ENCODE peak calls at places on chromosome 10, in eight cellular contexts. J is AG09309; K is AG10803; R is right lobe of liver; S is pons; E is stimulated activated CD8-positive, alpha-beta memory T cell treated with anti-CD3 and anti-CD28 coated beads, Interleukin-15, amount 100 ng/mL, for 1 hour; B is ELR; A is brain microvascular endothelial cell. D is an unnamed sample.

GRCh38 chr10:120514035-120514620 is 57.1 kb downstream of the PLPP4 start:
- DNase-seq in J (no peak), K (peak), R (no peak), S (no peak), E (no peak), B (peak), A (peak), D (no peak)

GRCh38 chr10:61836888-61837747 is 64.4 kb upstream of the ARID5B start:
- DNase-seq in J (no peak), K (peak), R (no peak), S (no peak), E (no peak), B (peak), A (no peak), D (peak)

GRCh38 chr10:74542077-74542476 is 284.3 kb upstream of the KAT6B start:
- DNase-seq in J (peak), K (peak), R (no peak), S (no peak), E (no peak), B (peak), A (peak), D (peak)

GRCh38 chr10:86872757-86873156 is 84.7 kb downstream of the MMRN2 start:
- DNase-seq in J (no peak), K (no peak), R (no peak), S (peak), E (no peak), B (peak), A (peak), D (no peak)

GRCh38 chr10:62037166-62037831 is 135.8 kb downstream of the ARID5B start:
- DNase-seq in J (no peak), K (peak), R (no peak), S (no peak), E (no peak), B (peak), A (peak), D (no peak)

GRCh38 chr10:76149602-76150138 is 718.2 kb downstream of the LRMDA start:
- DNase-seq in J (no peak), K (no peak), R (no peak), S (no peak), E (no peak), B (no peak), A (no peak), D (no peak)

GRCh38 chr10:27525819-27526218 is 21.7 kb downstream of the RAB18 start:
- DNase-seq in J (peak), K (peak), R (no peak), S (no peak), E (no peak), B (no peak), A (no peak), D (no peak)

GRCh38 chr10:104925232-104925851 is 284.3 kb downstream of the SORCS3 start:
- DNase-seq in J (no peak), K (peak), R (no peak), S (peak), E (no peak), B (peak), A (no peak), D (no peak)

GRCh38 chr10:59337254-59337653 is 25.1 kb downstream of the FAM13C start:
- DNase-seq in J (peak), K (peak), R (peak), S (peak), E (no peak), B (no peak), A (peak), D (peak)

GRCh38 chr10:16828114-16828568 is 10.9 kb upstream of the RSU1 start:
- DNase-seq in J (peak), K (peak), R (peak), S (peak), E (peak), B (peak), A (peak), D (peak)

GRCh38 chr10:101967119-101967518 is 88.9 kb downstream of the ARMH3 start:
- DNase-seq in J (no peak), K (no peak), R (no peak), S (no peak), E (no peak), B (no peak), A (no peak), D (no peak)

GRCh38 chr10:69472142-69472541 is 20.9 kb downstream of the TSPAN15 start:
- DNase-seq in J (no peak), K (no peak), R (no peak), S (no peak), E (no peak), B (no peak), A (no peak), D (no peak)

GRCh38 chr10:122561212-122561611 is 658 bp downstream of the DMBT1 start:
- DNase-seq in J (no peak), K (no peak), R (no peak), S (no peak), E (no peak), B (peak), A (no peak), D (no peak)

GRCh38 chr10:5188358-5188757 is 3.4 kb upstream of the AKR1C8 start:
- DNase-seq in J (no peak), K (no peak), R (peak), S (no peak), E (no peak), B (no peak), A (no peak), D (no peak)

GRCh38 chr10:30433779-30434272 is at the start of gene MAP3K8:
- DNase-seq in J (no peak), K (peak), R (peak), S (peak), E (peak), B (peak), A (peak), D (no peak)

GRCh38 chr10:126459032-126459831 is 71.0 kb upstream of the ADAM12 start:
- DNase-seq in J (peak), K (peak), R (no peak), S (no peak), E (no peak), B (peak), A (peak), D (no peak)

GRCh38 chr10:74071151-74071550 is 73.2 kb downstream of the VCL start:
- DNase-seq in J (peak), K (peak), R (no peak), S (no peak), E (no peak), B (peak), A (peak), D (peak)

GRCh38 chr10:33381897-33382578 is 47.6 kb upstream of the NRP1 start:
- DNase-seq in J (peak), K (peak), R (peak), S (no peak), E (no peak), B (peak), A (no peak), D (peak)

GRCh38 chr10:85580585-85580984 is 786.0 kb downstream of the GRID1 start:
- DNase-seq in J (no peak), K (no peak), R (peak), S (no peak), E (no peak), B (no peak), A (no peak), D (no peak)

GRCh38 chr10:19756919-19757318 is 59.3 kb upstream of the PLXDC2 start:
- DNase-seq in J (no peak), K (no peak), R (no peak), S (peak), E (no peak), B (no peak), A (no peak), D (no peak)

GRCh38 chr10:64486149-64486548 is 964.9 kb downstream of the REEP3 start:
- DNase-seq in J (no peak), K (peak), R (no peak), S (no peak), E (no peak), B (peak), A (peak), D (peak)

GRCh38 chr10:79179404-79180309 is 110.9 kb downstream of the ZMIZ1 start:
- DNase-seq in J (no peak), K (no peak), R (no peak), S (peak), E (no peak), B (no peak), A (no peak), D (no peak)

GRCh38 chr10:44908071-44908709 is 2.9 kb upstream of the TMEM72 start:
- DNase-seq in J (peak), K (peak), R (no peak), S (no peak), E (no peak), B (no peak), A (peak), D (peak)

GRCh38 chr10:31522820-31523219 is 203.8 kb downstream of the ZEB1 start:
- DNase-seq in J (no peak), K (no peak), R (no peak), S (no peak), E (no peak), B (no peak), A (no peak), D (no peak)

GRCh38 chr10:70331486-70332268 is 47.9 kb upstream of the NPFFR1 start:
- DNase-seq in J (peak), K (peak), R (no peak), S (peak), E (no peak), B (peak), A (peak), D (peak)

GRCh38 chr10:67670401-67670800 is 25.6 kb downstream of the CTNNA3 start:
- DNase-seq in J (no peak), K (no peak), R (no peak), S (no peak), E (no peak), B (no peak), A (peak), D (no peak)

GRCh38 chr10:35546824-35547225 is 58.3 kb upstream of the GJD4 start:
- DNase-seq in J (peak), K (peak), R (no peak), S (no peak), E (no peak), B (peak), A (peak), D (no peak)

GRCh38 chr10:10830316-10831061 is 187.2 kb upstream of the CELF2 start:
- DNase-seq in J (peak), K (peak), R (no peak), S (no peak), E (no peak), B (peak), A (peak), D (peak)

D was measured in AG04450.